ENCODE peak calls at places on chromosomes 16 and 17, in seven cellular contexts. T is neuronal stem cell, Z is IMR-90, Y is H9, P is trophoblast cell, E is mesendoderm, S is H1. A is an unnamed sample.
A peak's percentile ranks its signal among the peaks of the same experiment; 100 is the strongest.

GRCh38 chr16:85658504-85659326 is 30.0 kb downstream of the GINS2 start:
- DNase-seq in T (no peak), Z (no peak), Y (no peak), P (no peak), E (no peak), S (no peak), A (no peak)

GRCh38 chr16:53913082-53913870 is 209.3 kb downstream of the FTO start:
- DNase-seq in T (no peak), Z (peak; percentile 94), Y (no peak), P (no peak), E (no peak), S (no peak), A (peak; percentile 84)

GRCh38 chr16:12089492-12090161 is 113.1 kb downstream of the SNX29 start:
- DNase-seq in T (no peak), Z (peak; percentile 81), Y (peak; percentile 63), P (no peak), E (peak; percentile 64), S (no peak), A (peak; percentile 81)

GRCh38 chr17:63848834-63849689 is 6.6 kb upstream of the SMARCD2 start:
- DNase-seq in T (peak; percentile 61), Z (peak; percentile 80), Y (peak; percentile 99), P (peak; percentile 99), E (peak; percentile 97), S (peak; percentile 81), A (peak; percentile 82)

GRCh38 chr17:68711858-68712257 is 110.7 kb upstream of the FAM20A start:
- DNase-seq in T (no peak), Z (peak; percentile 3), Y (no peak), P (no peak), E (no peak), S (no peak), A (peak; percentile 78)

GRCh38 chr17:76027159-76027839 is at the start of gene EVPL:
- DNase-seq in T (no peak), Z (no peak), Y (peak; percentile 58), P (peak; percentile 43), E (no peak), S (no peak), A (no peak)

GRCh38 chr17:37447641-37448040 is 41.0 kb downstream of the TADA2A start:
- DNase-seq in T (no peak), Z (peak; percentile 51), Y (no peak), P (peak; percentile 26), E (no peak), S (no peak), A (peak; percentile 62)

GRCh38 chr16:11487289-11487688 is 99.4 kb downstream of the LITAF start:
- DNase-seq in T (no peak), Z (no peak), Y (no peak), P (no peak), E (no peak), S (no peak), A (no peak)

GRCh38 chr16:50642349-50642748 is 38.8 kb downstream of the SNX20 start:
- DNase-seq in T (no peak), Z (no peak), Y (no peak), P (no peak), E (no peak), S (no peak), A (no peak)

GRCh38 chr17:5539286-5539685 is 45.0 kb downstream of the NLRP1 start:
- DNase-seq in T (no peak), Z (no peak), Y (no peak), P (no peak), E (no peak), S (no peak), A (no peak)

GRCh38 chr17:79003661-79004411 is 5.7 kb downstream of the CANT1 start:
- DNase-seq in T (no peak), Z (no peak), Y (no peak), P (no peak), E (peak; percentile 86), S (no peak), A (no peak)

GRCh38 chr16:88295526-88296436 is 87.0 kb upstream of the ZNF469 start:
- DNase-seq in T (no peak), Z (no peak), Y (no peak), P (no peak), E (no peak), S (no peak), A (no peak)

GRCh38 chr17:10806863-10807262 is 3.0 kb upstream of the TMEM238L start:
- DNase-seq in T (no peak), Z (no peak), Y (no peak), P (no peak), E (no peak), S (no peak), A (no peak)

GRCh38 chr17:38919316-38920078 is 5.9 kb upstream of the LASP1NB start:
- DNase-seq in T (no peak), Z (no peak), Y (no peak), P (no peak), E (no peak), S (no peak), A (no peak)

GRCh38 chr16:87918314-87918713 is 18.0 kb downstream of the CA5A start:
- DNase-seq in T (no peak), Z (no peak), Y (no peak), P (peak; percentile 30), E (no peak), S (no peak), A (no peak)

GRCh38 chr17:81109957-81110356 is 55.4 kb upstream of the PVALEF start:
- DNase-seq in T (no peak), Z (no peak), Y (no peak), P (no peak), E (no peak), S (no peak), A (no peak)

GRCh38 chr17:57050303-57050702 is 34.7 kb upstream of the AKAP1 start:
- DNase-seq in T (no peak), Z (no peak), Y (no peak), P (no peak), E (no peak), S (no peak), A (no peak)

GRCh38 chr16:72013389-72013788 is 4.8 kb downstream of the DHODH start:
- DNase-seq in T (no peak), Z (peak; percentile 5), Y (no peak), P (peak; percentile 74), E (no peak), S (no peak), A (no peak)

GRCh38 chr17:27276653-27277156 is 17.2 kb upstream of the WSB1 start:
- DNase-seq in T (peak; percentile 27), Z (peak; percentile 65), Y (peak; percentile 95), P (no peak), E (peak; percentile 95), S (peak; percentile 50), A (no peak)

GRCh38 chr17:73140531-73140930 is 24.3 kb upstream of the SSTR2 start:
- DNase-seq in T (no peak), Z (no peak), Y (no peak), P (no peak), E (no peak), S (no peak), A (no peak)

GRCh38 chr17:44272321-44272951 is 4.5 kb upstream of the SLC4A1 start:
- DNase-seq in T (no peak), Z (no peak), Y (no peak), P (peak; percentile 6), E (no peak), S (no peak), A (no peak)

GRCh38 chr16:84247844-84248243 is 8.0 kb upstream of the KCNG4 start:
- DNase-seq in T (no peak), Z (peak; percentile 3), Y (no peak), P (peak; percentile 82), E (no peak), S (no peak), A (no peak)

GRCh38 chr16:84247341-84247740 is 7.5 kb upstream of the KCNG4 start:
- DNase-seq in T (no peak), Z (no peak), Y (no peak), P (peak; percentile 38), E (no peak), S (no peak), A (no peak)

GRCh38 chr16:84244728-84245127 is 4.9 kb upstream of the KCNG4 start:
- DNase-seq in T (no peak), Z (no peak), Y (no peak), P (no peak), E (no peak), S (no peak), A (no peak)

GRCh38 chr16:84245933-84246678 is 6.3 kb upstream of the KCNG4 start:
- DNase-seq in T (no peak), Z (no peak), Y (no peak), P (no peak), E (no peak), S (no peak), A (no peak)

DNA sequence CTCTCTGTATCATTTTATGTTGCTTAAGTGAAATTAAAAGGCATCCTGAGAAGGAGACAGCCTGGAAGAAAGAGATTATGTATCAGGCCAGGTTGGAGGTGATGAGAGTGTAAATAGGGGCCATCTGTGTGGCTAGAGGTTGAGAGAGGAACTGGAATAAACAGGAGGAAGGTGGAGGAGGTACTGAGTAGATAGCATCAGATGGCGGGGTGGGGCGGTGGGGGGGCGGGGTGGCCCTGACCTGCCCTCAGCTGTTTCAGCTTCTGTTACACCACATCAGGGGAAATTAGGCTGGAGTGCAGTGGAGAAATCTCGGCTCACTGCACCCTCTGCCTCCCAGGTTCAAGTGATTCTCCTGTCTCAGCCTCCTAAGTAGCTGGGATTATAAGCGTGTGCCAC is 6.9 kb upstream of the KCNG4 start:
- DNase-seq in T (no peak), Z (no peak), Y (no peak), P (peak; percentile 26), E (no peak), S (no peak), A (no peak)
- H3K23ac ChIP-seq in T (no peak overlapping the region), Z (no peak overlapping the region), Y (no peak overlapping the region), P (no peak overlapping the region), E (no peak overlapping the region), S (no peak overlapping the region), A (no peak overlapping the region)

GRCh38 chr16:2177101-2177500 is 19.3 kb downstream of the CASKIN1 start:
- DNase-seq in T (no peak), Z (no peak), Y (no peak), P (no peak), E (no peak), S (no peak), A (no peak)
- H3K23ac ChIP-seq in T (peak overlapping the region; percentile 20), Z (no peak overlapping the region), Y (no peak overlapping the region), P (no peak overlapping the region), E (no peak overlapping the region), S (no peak overlapping the region), A (no peak overlapping the region)

GRCh38 chr16:386641-387156 is 4.9 kb upstream of the PGAP6 start:
- DNase-seq in T (no peak), Z (no peak), Y (no peak), P (peak; percentile 69), E (no peak), S (no peak), A (peak; percentile 31)
- H3K23ac ChIP-seq in T (no peak overlapping the region), Z (no peak overlapping the region), Y (no peak overlapping the region), P (no peak overlapping the region), E (no peak overlapping the region), S (no peak overlapping the region), A (no peak overlapping the region)

GRCh38 chr16:78163772-78164391 is 64.4 kb downstream of the WWOX start:
- DNase-seq in T (no peak), Z (no peak), Y (no peak), P (no peak), E (no peak), S (no peak), A (peak; percentile 5)
- H3K23ac ChIP-seq in T (no peak overlapping the region), Z (no peak overlapping the region), Y (no peak overlapping the region), P (no peak overlapping the region), E (no peak overlapping the region), S (no peak overlapping the region), A (no peak overlapping the region)

A was measured in mesenchymal stem cell.